ENCODE peak calls at places on chromosomes 2 and 18, in six cellular contexts. M is memory B cell, O is prostate gland, X is hippocampal formation, H is astrocyte, R is KBM-7. N is an unnamed sample.

GRCh38 chr2:207475546-207475945 is 54.2 kb upstream of the CREB1 start:
- DNase-seq in O (no peak), H (peak), R (no peak), X (no peak), M (no peak), N (no peak)

GRCh38 chr2:95343429-95344207 is 46.5 kb downstream of the KCNIP3 start:
- DNase-seq in X (no peak), R (no peak), H (no peak), M (no peak), O (no peak), N (no peak)

GRCh38 chr2:50126845-50127244 is 905.1 kb downstream of the NRXN1 start:
- DNase-seq in M (no peak), O (peak), H (no peak), X (no peak), R (no peak), N (peak)

GRCh38 chr2:221997100-221997499 is 301.7 kb downstream of the PAX3 start:
- DNase-seq in O (no peak), H (peak), M (no peak), R (no peak), X (no peak), N (no peak)

GRCh38 chr2:168935810-168936581 is 34.9 kb downstream of the G6PC2 start:
- DNase-seq in H (peak), M (no peak), X (no peak), R (peak), O (no peak), N (no peak)

GRCh38 chr2:143521404-143521803 is 392.2 kb downstream of the ARHGAP15 start:
- DNase-seq in R (no peak), M (no peak), O (no peak), H (no peak), X (no peak), N (no peak)

GRCh38 chr2:64751286-64752260 is 97.9 kb upstream of the SERTAD2 start:
- DNase-seq in R (peak), H (peak), M (peak), O (peak), X (peak), N (peak)

GRCh38 chr2:201254331-201254730 is 6.0 kb upstream of the CASP8 start:
- DNase-seq in R (peak), H (peak), X (no peak), M (no peak), O (peak), N (no peak)

GRCh38 chr2:238282861-238283738 is 5.3 kb downstream of the PER2 start:
- DNase-seq in M (no peak), R (no peak), O (no peak), H (no peak), X (no peak), N (no peak)

GRCh38 chr2:112061299-112061698 is 6.2 kb downstream of the TMEM87B start:
- DNase-seq in O (no peak), R (no peak), X (no peak), M (no peak), H (peak), N (no peak)

GRCh38 chr18:40692871-40693270 is 1262.2 kb upstream of the PIK3C3 start:
- DNase-seq in M (no peak), R (no peak), X (no peak), H (no peak), O (no peak), N (no peak)

GRCh38 chr2:99205491-99205890 is 24.5 kb downstream of the MRPL30 start:
- DNase-seq in R (no peak), M (no peak), O (no peak), X (no peak), H (no peak), N (no peak)

GRCh38 chr2:20231159-20231558 is 6.2 kb upstream of the SDC1 start:
- DNase-seq in R (no peak), M (no peak), H (no peak), X (no peak), O (no peak), N (no peak)

GRCh38 chr18:493974-494601 is 6.4 kb downstream of the COLEC12 start:
- DNase-seq in M (no peak), R (no peak), H (no peak), X (no peak), O (no peak), N (no peak)

GRCh38 chr2:201358684-201359083 is 1.5 kb upstream of the FLACC1 start:
- DNase-seq in R (no peak), O (no peak), H (peak), M (no peak), X (no peak), N (no peak)

GRCh38 chr2:98548920-98549818 is 59.1 kb downstream of the COA5 start:
- DNase-seq in M (no peak), O (no peak), H (no peak), X (no peak), R (no peak), N (no peak)